ENCODE peak calls at places on chromosomes 6 and 20, in five cellular contexts. One of them, this sample, is unnamed.

GRCh38 chr6:52361347-52361944 is 505 bp upstream of the PAQR8 start:
- DNase-seq in endothelial cell: no peak
- DNase-seq in mesothelial cell of epicardium: no peak
- DNase-seq in WTC11: no peak
- DNase-seq in glutamatergic neuron: no peak
- DNase-seq in this sample: peak

GRCh38 chr6:55040102-55040848 is 134.0 kb upstream of the HCRTR2 start:
- DNase-seq in endothelial cell: no peak
- DNase-seq in mesothelial cell of epicardium: no peak
- DNase-seq in WTC11: no peak
- DNase-seq in glutamatergic neuron: no peak
- DNase-seq in this sample: no peak

GRCh38 chr6:148761532-148761951 is 14.7 kb downstream of the UST start:
- DNase-seq in endothelial cell: no peak
- DNase-seq in mesothelial cell of epicardium: no peak
- DNase-seq in WTC11: no peak
- DNase-seq in glutamatergic neuron: no peak
- DNase-seq in this sample: peak

GRCh38 chr6:11700118-11700718 is 78.4 kb downstream of the ADTRP start:
- DNase-seq in endothelial cell: no peak
- DNase-seq in mesothelial cell of epicardium: no peak
- DNase-seq in WTC11: no peak
- DNase-seq in glutamatergic neuron: no peak
- DNase-seq in this sample: no peak

GRCh38 chr20:23152902-23153301 is 66.8 kb upstream of the CD93 start:
- DNase-seq in endothelial cell: no peak
- DNase-seq in mesothelial cell of epicardium: no peak
- DNase-seq in WTC11: no peak
- DNase-seq in glutamatergic neuron: no peak
- DNase-seq in this sample: no peak

GRCh38 chr6:139392834-139393233 is 18.4 kb upstream of the CITED2 start:
- DNase-seq in endothelial cell: no peak
- DNase-seq in mesothelial cell of epicardium: no peak
- DNase-seq in WTC11: no peak
- DNase-seq in glutamatergic neuron: no peak
- DNase-seq in this sample: no peak

GRCh38 chr6:42523158-42523814 is 40.5 kb upstream of the UBR2 start:
- DNase-seq in endothelial cell: no peak
- DNase-seq in mesothelial cell of epicardium: no peak
- DNase-seq in WTC11: no peak
- DNase-seq in glutamatergic neuron: no peak
- DNase-seq in this sample: no peak

GRCh38 chr6:71444222-71444621 is 155.6 kb downstream of the OGFRL1 start:
- DNase-seq in endothelial cell: no peak
- DNase-seq in mesothelial cell of epicardium: no peak
- DNase-seq in WTC11: no peak
- DNase-seq in glutamatergic neuron: no peak
- DNase-seq in this sample: no peak

GRCh38 chr6:80544500-80545055 is 438.1 kb downstream of the BCKDHB start:
- DNase-seq in endothelial cell: no peak
- DNase-seq in mesothelial cell of epicardium: no peak
- DNase-seq in WTC11: no peak
- DNase-seq in glutamatergic neuron: no peak
- DNase-seq in this sample: no peak

GRCh38 chr6:27205375-27206278 is 41.9 kb upstream of the PRSS16 start:
- DNase-seq in endothelial cell: no peak
- DNase-seq in mesothelial cell of epicardium: no peak
- DNase-seq in WTC11: peak
- DNase-seq in glutamatergic neuron: no peak
- DNase-seq in this sample: no peak

GRCh38 chr6:169669889-169670288 is 31.9 kb downstream of the WDR27 start:
- DNase-seq in endothelial cell: no peak
- DNase-seq in mesothelial cell of epicardium: no peak
- DNase-seq in WTC11: no peak
- DNase-seq in glutamatergic neuron: no peak
- DNase-seq in this sample: no peak

GRCh38 chr20:52798124-52798523 is 174.0 kb upstream of the TSHZ2 start:
- DNase-seq in endothelial cell: no peak
- DNase-seq in mesothelial cell of epicardium: no peak
- DNase-seq in WTC11: no peak
- DNase-seq in glutamatergic neuron: no peak
- DNase-seq in this sample: no peak

GRCh38 chr6:41578714-41579610 is 32.8 kb downstream of the FOXP4 start:
- DNase-seq in endothelial cell: peak
- DNase-seq in mesothelial cell of epicardium: no peak
- DNase-seq in WTC11: peak
- DNase-seq in glutamatergic neuron: peak
- DNase-seq in this sample: no peak

GRCh38 chr20:8796088-8796665 is 272.7 kb upstream of the PLCB4 start:
- DNase-seq in endothelial cell: no peak
- DNase-seq in mesothelial cell of epicardium: no peak
- DNase-seq in WTC11: no peak
- DNase-seq in glutamatergic neuron: no peak
- DNase-seq in this sample: no peak

GRCh38 chr20:6434131-6434530 is 311.3 kb upstream of the FERMT1 start:
- DNase-seq in endothelial cell: no peak
- DNase-seq in mesothelial cell of epicardium: no peak
- DNase-seq in WTC11: no peak
- DNase-seq in glutamatergic neuron: no peak
- DNase-seq in this sample: no peak

GRCh38 chr6:11632795-11633511 is 95.4 kb downstream of the TMEM170B start:
- DNase-seq in endothelial cell: no peak
- DNase-seq in mesothelial cell of epicardium: no peak
- DNase-seq in WTC11: no peak
- DNase-seq in glutamatergic neuron: no peak
- DNase-seq in this sample: no peak

GRCh38 chr6:39664173-39664572 is 61.0 kb downstream of the KIF6 start:
- DNase-seq in endothelial cell: no peak
- DNase-seq in mesothelial cell of epicardium: no peak
- DNase-seq in WTC11: no peak
- DNase-seq in glutamatergic neuron: no peak
- DNase-seq in this sample: no peak

GRCh38 chr20:59814835-59815340 is 118.5 kb downstream of the SYCP2 start:
- DNase-seq in endothelial cell: no peak
- DNase-seq in mesothelial cell of epicardium: no peak
- DNase-seq in WTC11: no peak
- DNase-seq in glutamatergic neuron: no peak
- DNase-seq in this sample: no peak

GRCh38 chr6:99092461-99092860 is 144.7 kb upstream of the FBXL4 start:
- DNase-seq in endothelial cell: no peak
- DNase-seq in mesothelial cell of epicardium: no peak
- DNase-seq in WTC11: no peak
- DNase-seq in glutamatergic neuron: no peak
- DNase-seq in this sample: no peak

GRCh38 chr6:12348530-12349511 is 58.7 kb downstream of the EDN1 start:
- DNase-seq in endothelial cell: no peak
- DNase-seq in mesothelial cell of epicardium: no peak
- DNase-seq in WTC11: no peak
- DNase-seq in glutamatergic neuron: no peak
- DNase-seq in this sample: no peak

GRCh38 chr6:82959385-82959941 is 106.2 kb downstream of the UBE3D start:
- DNase-seq in endothelial cell: no peak
- DNase-seq in mesothelial cell of epicardium: no peak
- DNase-seq in WTC11: peak
- DNase-seq in glutamatergic neuron: no peak
- DNase-seq in this sample: no peak

GRCh38 chr6:90285611-90286381 is 10.8 kb downstream of the BACH2 start:
- DNase-seq in endothelial cell: peak
- DNase-seq in mesothelial cell of epicardium: no peak
- DNase-seq in WTC11: peak
- DNase-seq in glutamatergic neuron: peak
- DNase-seq in this sample: no peak

GRCh38 chr6:18154507-18155272 is at the start of gene TPMT:
- DNase-seq in endothelial cell: peak
- DNase-seq in mesothelial cell of epicardium: peak
- DNase-seq in WTC11: no peak
- DNase-seq in glutamatergic neuron: peak
- DNase-seq in this sample: no peak

GRCh38 chr6:28335564-28336283 is at the start of gene ZSCAN31:
- DNase-seq in endothelial cell: peak
- DNase-seq in mesothelial cell of epicardium: peak
- DNase-seq in WTC11: peak
- DNase-seq in glutamatergic neuron: peak
- DNase-seq in this sample: peak

GRCh38 chr20:2004171-2004570 is 10.3 kb upstream of the PDYN start:
- DNase-seq in endothelial cell: no peak
- DNase-seq in mesothelial cell of epicardium: no peak
- DNase-seq in WTC11: no peak
- DNase-seq in glutamatergic neuron: no peak
- DNase-seq in this sample: no peak

GRCh38 chr20:3565851-3566250 is 95.0 kb downstream of the ATRN start:
- DNase-seq in endothelial cell: no peak
- DNase-seq in mesothelial cell of epicardium: no peak
- DNase-seq in WTC11: no peak
- DNase-seq in glutamatergic neuron: no peak
- DNase-seq in this sample: no peak

GRCh38 chr6:170043881-170044790 is 246.7 kb downstream of the DLL1 start:
- DNase-seq in endothelial cell: no peak
- DNase-seq in mesothelial cell of epicardium: no peak
- DNase-seq in WTC11: no peak
- DNase-seq in glutamatergic neuron: peak
- DNase-seq in this sample: no peak

GRCh38 chr6:30325150-30325872 is 1.4 kb upstream of the TRIM39 start:
- DNase-seq in endothelial cell: no peak
- DNase-seq in mesothelial cell of epicardium: no peak
- DNase-seq in WTC11: peak
- DNase-seq in glutamatergic neuron: peak
- DNase-seq in this sample: no peak

GRCh38 chr6:127582777-127583462 is 5.9 kb downstream of the C6orf58 start:
- DNase-seq in endothelial cell: no peak
- DNase-seq in mesothelial cell of epicardium: no peak
- DNase-seq in WTC11: no peak
- DNase-seq in glutamatergic neuron: no peak
- DNase-seq in this sample: no peak

GRCh38 chr6:149363154-149363553 is 36.9 kb upstream of the SUMO4 start:
- DNase-seq in endothelial cell: no peak
- DNase-seq in mesothelial cell of epicardium: no peak
- DNase-seq in WTC11: no peak
- DNase-seq in glutamatergic neuron: no peak
- DNase-seq in this sample: no peak

GRCh38 chr6:117906905-117907599 is at the start of gene SLC35F1:
- DNase-seq in endothelial cell: peak
- DNase-seq in mesothelial cell of epicardium: peak
- DNase-seq in WTC11: peak
- DNase-seq in glutamatergic neuron: peak
- DNase-seq in this sample: peak

GRCh38 chr6:140684776-140685550 is 1310.5 kb upstream of the CITED2 start:
- DNase-seq in endothelial cell: no peak
- DNase-seq in mesothelial cell of epicardium: no peak
- DNase-seq in WTC11: no peak
- DNase-seq in glutamatergic neuron: no peak
- DNase-seq in this sample: no peak

GRCh38 chr20:38804682-38805501 is 605 bp upstream of the PPP1R16B start:
- DNase-seq in endothelial cell: peak
- DNase-seq in mesothelial cell of epicardium: no peak
- DNase-seq in WTC11: peak
- DNase-seq in glutamatergic neuron: no peak
- DNase-seq in this sample: peak

GRCh38 chr6:60670036-60670435 is 1616.0 kb downstream of the KHDRBS2 start:
- DNase-seq in endothelial cell: no peak
- DNase-seq in mesothelial cell of epicardium: no peak
- DNase-seq in WTC11: no peak
- DNase-seq in glutamatergic neuron: no peak
- DNase-seq in this sample: no peak

GRCh38 chr6:113719545-113719944 is 137.6 kb upstream of the MARCKS start:
- DNase-seq in endothelial cell: no peak
- DNase-seq in mesothelial cell of epicardium: no peak
- DNase-seq in WTC11: no peak
- DNase-seq in glutamatergic neuron: no peak
- DNase-seq in this sample: no peak

GRCh38 chr20:21798384-21798783 is 92.9 kb downstream of the PAX1 start:
- DNase-seq in endothelial cell: no peak
- DNase-seq in mesothelial cell of epicardium: no peak
- DNase-seq in WTC11: no peak
- DNase-seq in glutamatergic neuron: no peak
- DNase-seq in this sample: no peak

GRCh38 chr20:21801193-21801592 is 95.7 kb downstream of the PAX1 start:
- DNase-seq in endothelial cell: no peak
- DNase-seq in mesothelial cell of epicardium: no peak
- DNase-seq in WTC11: no peak
- DNase-seq in glutamatergic neuron: no peak
- DNase-seq in this sample: no peak

GRCh38 chr20:21796059-21796458 is 90.6 kb downstream of the PAX1 start:
- DNase-seq in endothelial cell: no peak
- DNase-seq in mesothelial cell of epicardium: no peak
- DNase-seq in WTC11: peak
- DNase-seq in glutamatergic neuron: no peak
- DNase-seq in this sample: no peak
- TF ChIP-seq CTCF in endothelial cell: no peak
- TF ChIP-seq CTCF in mesothelial cell of epicardium: no peak
- TF ChIP-seq CTCF in WTC11: peak
- TF ChIP-seq CTCF in glutamatergic neuron: no peak
- TF ChIP-seq CTCF in this sample: no peak

DNA sequence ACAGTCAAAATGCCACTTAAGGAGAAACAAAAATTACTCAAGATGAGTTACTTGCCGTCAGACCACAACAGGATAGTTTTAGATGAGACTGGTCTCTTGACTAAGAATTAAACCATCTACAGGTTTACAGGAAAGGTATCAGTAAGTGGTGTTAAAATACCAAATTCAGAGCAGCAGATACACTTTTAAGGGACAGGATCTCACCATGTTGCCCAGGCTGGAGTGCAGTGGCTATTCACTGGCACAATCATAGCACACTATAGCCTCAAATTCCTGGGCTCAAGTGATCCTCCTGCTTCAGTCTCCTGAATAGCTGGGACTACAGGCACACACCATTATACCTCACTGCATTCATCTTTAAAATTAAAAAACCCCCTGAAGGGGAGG is 4.7 kb downstream of the MCCD1 start:
- DNase-seq in endothelial cell: no peak
- DNase-seq in mesothelial cell of epicardium: no peak
- DNase-seq in WTC11: no peak
- DNase-seq in glutamatergic neuron: no peak
- DNase-seq in this sample: no peak
- TF ChIP-seq CTCF in endothelial cell: no peak
- TF ChIP-seq CTCF in mesothelial cell of epicardium: no peak
- TF ChIP-seq CTCF in WTC11: no peak
- TF ChIP-seq CTCF in glutamatergic neuron: no peak
- TF ChIP-seq CTCF in this sample: no peak

DNA sequence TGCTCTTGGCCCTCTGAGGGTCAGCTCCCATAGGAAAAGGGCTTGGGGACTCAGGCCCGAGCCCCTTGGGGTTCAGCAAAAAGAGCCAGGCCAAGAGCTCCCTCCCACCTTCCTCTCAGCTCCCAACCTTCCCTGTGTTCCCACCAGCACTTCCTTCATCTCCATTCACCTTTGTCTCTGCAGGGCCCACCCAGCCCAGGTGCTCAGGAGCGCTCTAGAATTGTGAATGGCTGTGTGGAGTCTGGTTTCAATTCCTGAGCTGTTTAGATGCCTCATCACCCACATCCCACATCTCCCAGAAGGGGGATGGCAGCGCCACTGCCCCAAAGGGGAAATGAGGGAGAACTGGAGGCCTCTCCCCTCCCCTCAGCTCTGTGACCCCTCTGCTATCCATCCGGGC is 7.7 kb downstream of the GRM4 start:
- DNase-seq in endothelial cell: no peak
- DNase-seq in mesothelial cell of epicardium: no peak
- DNase-seq in WTC11: no peak
- DNase-seq in glutamatergic neuron: no peak
- DNase-seq in this sample: no peak
- TF ChIP-seq CTCF in endothelial cell: no peak
- TF ChIP-seq CTCF in mesothelial cell of epicardium: no peak
- TF ChIP-seq CTCF in WTC11: no peak
- TF ChIP-seq CTCF in glutamatergic neuron: no peak
- TF ChIP-seq CTCF in this sample: no peak

GRCh38 chr6:56329296-56330050 is 82.1 kb upstream of the COL21A1 start:
- DNase-seq in endothelial cell: no peak
- DNase-seq in mesothelial cell of epicardium: no peak
- DNase-seq in WTC11: no peak
- DNase-seq in glutamatergic neuron: no peak
- DNase-seq in this sample: no peak
- TF ChIP-seq CTCF in endothelial cell: no peak
- TF ChIP-seq CTCF in mesothelial cell of epicardium: no peak
- TF ChIP-seq CTCF in WTC11: no peak
- TF ChIP-seq CTCF in glutamatergic neuron: no peak
- TF ChIP-seq CTCF in this sample: no peak